ENCODE peak calls at places on chromosome 7, in nine cellular contexts. D is spleen, T is PC-3, K is uterus, U is cardiac muscle cell, L is Peyer's patch, J is H1, N is HL-60, V is transverse colon. F is an unnamed sample.

GRCh38 chr7:21542891-21543527 is at the start of gene DNAH11:
- DNase-seq in K (no peak), T (peak; percentile 55), D (peak; percentile 77), U (peak; percentile 77), J (peak; percentile 33), L (no peak), N (no peak), V (peak; percentile 11), F (peak; percentile 45)

GRCh38 chr7:117124585-117125220 is 171.4 kb downstream of the ST7 start:
- DNase-seq in D (no peak), U (peak; percentile 79), K (peak; percentile 68), N (peak; percentile 74), T (peak; percentile 96), J (no peak), L (peak; percentile 30), V (peak; percentile 80), F (peak; percentile 37)

GRCh38 chr7:36455646-36456045 is 66.0 kb downstream of the ANLN start:
- DNase-seq in L (no peak), D (no peak), J (no peak), T (no peak), K (no peak), N (no peak), U (no peak), V (no peak), F (no peak)

GRCh38 chr7:17940302-17941170 is at the start of gene SNX13:
- DNase-seq in T (peak; percentile 89), U (peak; percentile 97), L (peak; percentile 93), V (peak; percentile 92), D (peak; percentile 98), J (peak; percentile 78), N (peak; percentile 87), K (peak; percentile 88), F (peak; percentile 92)

GRCh38 chr7:92456241-92456640 is 9.0 kb downstream of the GATAD1 start:
- DNase-seq in D (no peak), K (no peak), V (no peak), N (no peak), J (no peak), T (no peak), U (no peak), L (no peak), F (no peak)

GRCh38 chr7:110831450-110831849 is 259.5 kb upstream of the LRRN3 start:
- DNase-seq in L (no peak), U (no peak), K (no peak), J (no peak), D (no peak), T (no peak), V (no peak), N (no peak), F (no peak)

GRCh38 chr7:51577390-51577789 is 260.8 kb upstream of the COBL start:
- DNase-seq in K (no peak), T (no peak), N (no peak), V (no peak), D (no peak), L (no peak), U (no peak), J (no peak), F (no peak)

GRCh38 chr7:120259382-120259781 is 13.6 kb upstream of the KCND2 start:
- DNase-seq in U (no peak), N (no peak), V (no peak), J (no peak), T (peak; percentile 53), K (no peak), D (no peak), L (no peak), F (no peak)

GRCh38 chr7:17991866-17992648 is 35.6 kb downstream of the PRPS1L1 start:
- DNase-seq in N (no peak), D (no peak), T (no peak), V (peak; percentile 44), K (no peak), J (no peak), L (no peak), U (peak; percentile 39), F (no peak)

GRCh38 chr7:55971045-55971444 is 6.7 kb downstream of the NIPSNAP2 start:
- DNase-seq in J (no peak), D (no peak), K (no peak), L (peak; percentile 8), U (no peak), V (no peak), T (no peak), N (no peak), F (no peak)

GRCh38 chr7:1897076-1897860 is 227.2 kb downstream of the ELFN1 start:
- DNase-seq in D (no peak), U (no peak), N (no peak), V (no peak), K (no peak), T (no peak), J (no peak), L (no peak), F (no peak)

GRCh38 chr7:128094111-128094570 is 62.9 kb upstream of the LRRC4 start:
- DNase-seq in N (no peak), U (no peak), T (no peak), J (no peak), L (no peak), K (no peak), V (no peak), D (no peak), F (no peak)

DNA sequence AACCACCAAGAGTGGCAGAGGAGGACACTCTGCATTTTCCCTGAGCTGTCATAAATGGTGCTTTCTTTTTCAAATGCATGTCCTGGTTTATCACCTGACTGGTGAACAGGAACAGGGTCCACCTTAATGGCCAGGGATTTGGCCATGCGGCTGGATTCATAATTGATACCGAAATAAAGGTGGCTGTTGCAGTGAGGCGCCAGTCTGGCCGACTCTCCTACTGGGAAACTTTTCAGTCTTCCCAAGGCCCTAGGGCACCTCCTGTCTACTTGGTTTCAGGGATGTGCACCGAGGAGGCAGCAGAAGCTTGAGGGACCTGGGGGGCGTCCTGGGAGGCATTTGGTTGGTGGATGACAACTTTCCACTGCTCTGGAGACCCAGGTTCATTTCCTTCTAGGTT is 46.4 kb upstream of the FIGNL1 start:
- DNase-seq in D (no peak), L (no peak), J (no peak), T (no peak), K (no peak), V (no peak), U (no peak), N (no peak), F (no peak)
- H3K27ac ChIP-seq in D (no peak overlapping the region), L (no peak overlapping the region), J (no peak overlapping the region), T (no peak overlapping the region), K (peak overlapping the region; percentile 60), V (peak overlapping the region; percentile 62), U (no peak overlapping the region), N (no peak overlapping the region), F (no peak overlapping the region)

GRCh38 chr7:664402-664775 is 62.1 kb upstream of the DNAAF5 start:
- DNase-seq in D (no peak), N (no peak), V (no peak), L (no peak), T (no peak), J (no peak), K (no peak), U (no peak), F (no peak)
- TF ChIP-seq CTCF in D (no peak), N (no peak), V (no peak), L (no peak), T (no peak), J (no peak), K (no peak), U (no peak), F (no peak)

DNA sequence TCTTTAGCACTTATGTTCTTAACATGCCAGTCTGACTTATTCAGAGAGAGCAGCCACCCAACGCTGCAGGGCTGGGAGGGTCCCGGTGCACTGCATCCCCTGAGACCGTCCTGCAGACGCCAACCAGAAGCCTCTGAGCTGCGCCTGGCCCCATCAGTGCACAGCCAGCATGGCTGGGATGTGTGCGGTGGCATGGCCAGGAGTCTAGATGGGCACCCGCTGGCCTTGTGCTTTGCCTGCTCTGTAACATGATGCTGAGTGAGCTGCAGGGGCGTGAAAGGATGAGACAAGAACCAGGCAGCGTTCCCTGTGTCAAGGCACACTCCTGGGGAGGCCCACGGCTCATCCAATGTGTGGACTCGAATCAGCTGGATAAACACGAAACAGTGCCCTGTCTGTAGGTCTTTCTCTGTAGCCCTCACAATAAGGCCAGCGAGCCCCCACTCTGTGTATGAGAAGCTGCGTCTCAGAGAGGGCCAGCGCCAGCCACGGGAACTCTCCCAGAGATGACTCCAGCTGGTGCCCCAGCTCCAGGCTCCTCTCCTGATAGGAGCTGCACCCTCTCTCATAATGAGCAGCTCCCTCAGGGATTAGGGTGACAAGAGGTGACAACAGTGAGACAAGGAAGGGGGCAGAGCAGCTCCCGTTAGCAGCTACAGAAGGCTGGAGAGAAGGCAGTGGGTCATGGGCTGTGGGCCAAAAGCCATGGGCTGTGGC is 96.8 kb downstream of the TNS3 start:
- DNase-seq in D (peak; percentile 69), L (no peak), T (no peak), K (no peak), V (no peak), U (no peak), J (no peak), N (no peak), F (no peak)
- H3K27ac ChIP-seq in D (peak overlapping the region; percentile 29), L (no peak overlapping the region), T (no peak overlapping the region), K (peak overlapping the region; percentile 32), V (no peak overlapping the region), U (no peak overlapping the region), J (no peak overlapping the region), N (no peak overlapping the region), F (peak overlapping the region; percentile 43)

GRCh38 chr7:129157651-129158050 is 13.1 kb downstream of the TSPAN33 start:
- DNase-seq in V (no peak), K (no peak), N (no peak), J (no peak), U (no peak), D (no peak), L (no peak), T (no peak), F (no peak)

GRCh38 chr7:129162732-129163131 is 18.2 kb downstream of the TSPAN33 start:
- DNase-seq in V (no peak), T (no peak), K (no peak), J (no peak), D (no peak), N (no peak), U (no peak), L (no peak), F (no peak)

GRCh38 chr7:129161524-129161923 is 17.0 kb downstream of the TSPAN33 start:
- DNase-seq in D (no peak), T (no peak), N (no peak), L (no peak), U (no peak), V (no peak), J (no peak), K (no peak), F (no peak)

GRCh38 chr7:129159539-129159938 is 15.0 kb downstream of the TSPAN33 start:
- DNase-seq in T (no peak), K (no peak), D (no peak), J (no peak), U (no peak), V (no peak), N (no peak), L (no peak), F (no peak)

DNA sequence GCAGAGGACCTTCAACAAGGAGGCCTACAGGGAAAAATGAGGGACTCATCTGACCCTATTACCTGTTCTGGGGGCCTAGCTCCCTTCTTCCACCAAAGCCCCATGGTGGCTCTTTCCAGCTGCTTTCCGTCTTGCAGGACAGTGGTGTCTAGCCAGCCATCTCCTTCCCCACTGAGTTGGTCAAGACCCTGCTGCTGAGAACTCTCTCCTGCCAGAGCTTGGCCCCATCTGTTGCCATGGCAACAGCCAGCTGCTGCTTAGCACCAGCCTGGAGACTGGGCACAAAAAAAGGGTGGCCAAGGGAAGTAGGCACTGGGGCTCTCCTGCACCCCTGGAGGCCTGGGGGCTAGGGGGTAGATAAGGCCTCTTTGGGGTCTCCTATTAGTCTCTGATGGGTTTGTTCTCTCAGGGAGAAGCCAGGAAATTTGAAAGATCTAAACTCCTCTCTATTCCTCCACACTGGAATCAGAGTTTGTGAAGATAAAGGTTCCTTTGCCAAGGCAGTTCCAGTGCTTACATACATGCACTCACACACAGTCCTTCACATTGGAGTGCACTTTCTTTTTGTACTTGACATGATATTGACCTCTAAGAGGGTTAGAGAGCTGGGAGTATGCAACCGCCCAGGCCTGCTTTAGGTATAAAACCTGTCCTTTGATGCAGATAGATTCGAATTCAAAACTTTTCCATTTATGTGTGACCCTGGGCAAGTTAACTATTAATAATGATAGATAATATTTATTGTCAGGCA is 15.8 kb downstream of the TSPAN33 start:
- DNase-seq in L (no peak), D (no peak), U (peak; percentile 60), J (no peak), V (no peak), T (no peak), K (no peak), N (no peak), F (no peak)
- TF ChIP-seq CTCF in L (no peak), D (no peak), U (no peak), J (no peak), V (no peak), T (no peak), K (no peak), N (no peak), F (no peak)

F was measured in RWPE1.